ENCODE peak calls at places on chromosomes 6 and 20, in six cellular contexts. One of them, this sample, is unnamed. For H3K27me3 and H3K36me3, the result is how much of the 10 kb centered on the place peaks cover.

GRCh38 chr6:15255481-15256414 is 9.9 kb downstream of the JARID2 start:
- DNase-seq in CD4-positive, alpha-beta memory T cell: no peak
- DNase-seq in lung: no peak
- DNase-seq in CD8-positive, alpha-beta T cell: no peak
- DNase-seq in psoas muscle: no peak
- DNase-seq in prostate gland: no peak
- DNase-seq in this sample: no peak

GRCh38 chr6:140415266-140415665 is 1040.8 kb upstream of the CITED2 start:
- DNase-seq in CD4-positive, alpha-beta memory T cell: no peak
- DNase-seq in lung: no peak
- DNase-seq in CD8-positive, alpha-beta T cell: no peak
- DNase-seq in psoas muscle: no peak
- DNase-seq in prostate gland: no peak
- DNase-seq in this sample: peak

GRCh38 chr6:100846276-100846675 is 34.9 kb downstream of the ASCC3 start:
- DNase-seq in CD4-positive, alpha-beta memory T cell: no peak
- DNase-seq in lung: no peak
- DNase-seq in CD8-positive, alpha-beta T cell: no peak
- DNase-seq in psoas muscle: no peak
- DNase-seq in prostate gland: no peak
- DNase-seq in this sample: no peak

GRCh38 chr20:9996944-9997343 is 37.8 kb upstream of the ANKEF1 start:
- DNase-seq in CD4-positive, alpha-beta memory T cell: no peak
- DNase-seq in lung: no peak
- DNase-seq in CD8-positive, alpha-beta T cell: no peak
- DNase-seq in psoas muscle: no peak
- DNase-seq in prostate gland: no peak
- DNase-seq in this sample: no peak

GRCh38 chr6:27275025-27275956 is 27.8 kb downstream of the PRSS16 start:
- DNase-seq in CD4-positive, alpha-beta memory T cell: no peak
- DNase-seq in lung: no peak
- DNase-seq in CD8-positive, alpha-beta T cell: no peak
- DNase-seq in psoas muscle: no peak
- DNase-seq in prostate gland: no peak
- DNase-seq in this sample: peak

GRCh38 chr20:36421641-36422040 is 115.5 kb downstream of the DLGAP4 start:
- DNase-seq in CD4-positive, alpha-beta memory T cell: no peak
- DNase-seq in lung: no peak
- DNase-seq in CD8-positive, alpha-beta T cell: no peak
- DNase-seq in psoas muscle: no peak
- DNase-seq in prostate gland: no peak
- DNase-seq in this sample: no peak

GRCh38 chr6:118750143-118750542 is 98.8 kb upstream of the CEP85L start:
- DNase-seq in CD4-positive, alpha-beta memory T cell: no peak
- DNase-seq in lung: no peak
- DNase-seq in CD8-positive, alpha-beta T cell: no peak
- DNase-seq in psoas muscle: no peak
- DNase-seq in prostate gland: no peak
- DNase-seq in this sample: no peak

GRCh38 chr6:150267686-150268561 is 100.9 kb upstream of the IYD start:
- DNase-seq in CD4-positive, alpha-beta memory T cell: no peak
- DNase-seq in lung: no peak
- DNase-seq in CD8-positive, alpha-beta T cell: no peak
- DNase-seq in psoas muscle: peak
- DNase-seq in prostate gland: peak
- DNase-seq in this sample: no peak

GRCh38 chr6:6052216-6052615 is 45.5 kb upstream of the NRN1 start:
- DNase-seq in CD4-positive, alpha-beta memory T cell: no peak
- DNase-seq in lung: no peak
- DNase-seq in CD8-positive, alpha-beta T cell: no peak
- DNase-seq in psoas muscle: no peak
- DNase-seq in prostate gland: no peak
- DNase-seq in this sample: no peak

GRCh38 chr6:40393641-40394040 is 193.5 kb downstream of the LRFN2 start:
- DNase-seq in CD4-positive, alpha-beta memory T cell: no peak
- DNase-seq in lung: no peak
- DNase-seq in CD8-positive, alpha-beta T cell: no peak
- DNase-seq in psoas muscle: no peak
- DNase-seq in prostate gland: no peak
- DNase-seq in this sample: no peak

GRCh38 chr6:7157752-7158616 is 50.2 kb downstream of the RREB1 start:
- DNase-seq in CD4-positive, alpha-beta memory T cell: no peak
- DNase-seq in lung: no peak
- DNase-seq in CD8-positive, alpha-beta T cell: no peak
- DNase-seq in psoas muscle: no peak
- DNase-seq in prostate gland: no peak
- DNase-seq in this sample: no peak

GRCh38 chr20:5974531-5974930 is 24.1 kb downstream of the MCM8 start:
- DNase-seq in CD4-positive, alpha-beta memory T cell: no peak
- DNase-seq in lung: no peak
- DNase-seq in CD8-positive, alpha-beta T cell: no peak
- DNase-seq in psoas muscle: no peak
- DNase-seq in prostate gland: no peak
- DNase-seq in this sample: no peak

GRCh38 chr6:134238960-134239795 is 78.7 kb downstream of the SGK1 start:
- DNase-seq in CD4-positive, alpha-beta memory T cell: no peak
- DNase-seq in lung: no peak
- DNase-seq in CD8-positive, alpha-beta T cell: no peak
- DNase-seq in psoas muscle: no peak
- DNase-seq in prostate gland: no peak
- DNase-seq in this sample: no peak

GRCh38 chr20:26209171-26209941 is 512.7 kb upstream of the ZNF337 start:
- DNase-seq in CD4-positive, alpha-beta memory T cell: peak
- DNase-seq in lung: no peak
- DNase-seq in CD8-positive, alpha-beta T cell: peak
- DNase-seq in psoas muscle: peak
- DNase-seq in prostate gland: no peak
- DNase-seq in this sample: peak

GRCh38 chr20:57548177-57549058 is 12.5 kb upstream of the PCK1 start:
- DNase-seq in CD4-positive, alpha-beta memory T cell: no peak
- DNase-seq in lung: no peak
- DNase-seq in CD8-positive, alpha-beta T cell: no peak
- DNase-seq in psoas muscle: no peak
- DNase-seq in prostate gland: no peak
- DNase-seq in this sample: no peak

GRCh38 chr20:46169245-46170171 is 51.4 kb downstream of the CD40 start:
- DNase-seq in CD4-positive, alpha-beta memory T cell: no peak
- DNase-seq in lung: no peak
- DNase-seq in CD8-positive, alpha-beta T cell: no peak
- DNase-seq in psoas muscle: no peak
- DNase-seq in prostate gland: no peak
- DNase-seq in this sample: no peak

GRCh38 chr20:31849306-31849930 is 4.0 kb upstream of the FOXS1 start:
- DNase-seq in CD4-positive, alpha-beta memory T cell: no peak
- DNase-seq in lung: no peak
- DNase-seq in CD8-positive, alpha-beta T cell: no peak
- DNase-seq in psoas muscle: no peak
- DNase-seq in prostate gland: peak
- DNase-seq in this sample: peak

GRCh38 chr6:88365230-88365629 is 199.1 kb upstream of the CNR1 start:
- DNase-seq in CD4-positive, alpha-beta memory T cell: no peak
- DNase-seq in lung: no peak
- DNase-seq in CD8-positive, alpha-beta T cell: no peak
- DNase-seq in psoas muscle: no peak
- DNase-seq in prostate gland: no peak
- DNase-seq in this sample: no peak

GRCh38 chr20:2314759-2315439 is 19.1 kb downstream of the TGM3 start:
- DNase-seq in CD4-positive, alpha-beta memory T cell: no peak
- DNase-seq in lung: no peak
- DNase-seq in CD8-positive, alpha-beta T cell: no peak
- DNase-seq in psoas muscle: peak
- DNase-seq in prostate gland: no peak
- DNase-seq in this sample: no peak

GRCh38 chr6:142682985-142683384 is 262.0 kb downstream of the HIVEP2 start:
- DNase-seq in CD4-positive, alpha-beta memory T cell: no peak
- DNase-seq in lung: no peak
- DNase-seq in CD8-positive, alpha-beta T cell: no peak
- DNase-seq in psoas muscle: no peak
- DNase-seq in prostate gland: peak
- DNase-seq in this sample: no peak

GRCh38 chr20:17557675-17558006 is 12.2 kb upstream of the DSTN start:
- DNase-seq in CD4-positive, alpha-beta memory T cell: no peak
- DNase-seq in lung: peak
- DNase-seq in CD8-positive, alpha-beta T cell: no peak
- DNase-seq in psoas muscle: no peak
- DNase-seq in prostate gland: peak
- DNase-seq in this sample: no peak

GRCh38 chr20:59382326-59382725 is 81.9 kb downstream of the EDN3 start:
- DNase-seq in CD4-positive, alpha-beta memory T cell: no peak
- DNase-seq in lung: no peak
- DNase-seq in CD8-positive, alpha-beta T cell: no peak
- DNase-seq in psoas muscle: no peak
- DNase-seq in prostate gland: no peak
- DNase-seq in this sample: no peak

DNA sequence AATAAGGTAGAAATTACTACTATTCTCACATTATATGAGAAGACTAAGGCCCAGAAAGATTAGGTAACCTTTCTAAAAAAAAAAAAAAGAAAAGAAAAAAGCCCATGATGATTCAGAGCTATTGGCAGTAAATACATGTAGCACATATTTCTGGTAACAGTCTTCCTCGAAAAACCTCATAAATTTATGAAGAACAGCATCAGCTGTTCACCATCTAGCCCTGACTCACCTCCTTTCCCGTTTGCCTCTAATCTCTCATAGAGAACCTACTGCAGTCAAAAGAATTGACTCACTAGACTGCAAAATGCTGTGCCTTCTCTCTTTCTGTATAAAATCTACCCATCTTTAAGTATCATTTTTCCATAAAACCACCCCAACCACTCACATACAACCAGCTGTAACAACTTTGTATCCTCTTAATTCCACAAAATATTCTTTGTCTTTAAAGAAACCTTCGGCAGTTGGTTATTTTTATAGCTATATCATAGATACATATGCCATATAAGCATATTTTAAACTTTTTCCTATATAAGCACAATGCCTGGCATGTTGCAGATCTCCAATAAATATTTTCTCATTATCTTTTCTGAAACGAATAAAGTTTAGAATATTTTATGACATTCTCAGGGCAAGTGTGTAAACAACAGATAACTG is 152.7 kb upstream of the ENPP5 start:
- DNase-seq in CD4-positive, alpha-beta memory T cell: no peak
- DNase-seq in lung: no peak
- DNase-seq in CD8-positive, alpha-beta T cell: no peak
- DNase-seq in psoas muscle: no peak
- DNase-seq in prostate gland: no peak
- DNase-seq in this sample: no peak
- H3K4me3 ChIP-seq in CD4-positive, alpha-beta memory T cell: no peak
- H3K4me3 ChIP-seq in lung: no peak
- H3K4me3 ChIP-seq in CD8-positive, alpha-beta T cell: no peak
- H3K4me3 ChIP-seq in psoas muscle: no peak
- H3K4me3 ChIP-seq in prostate gland: no peak
- H3K4me3 ChIP-seq in this sample: no peak

GRCh38 chr6:30075094-30075986 is at the start of gene RNF39:
- DNase-seq in CD4-positive, alpha-beta memory T cell: no peak
- DNase-seq in lung: peak
- DNase-seq in CD8-positive, alpha-beta T cell: no peak
- DNase-seq in psoas muscle: no peak
- DNase-seq in prostate gland: peak
- DNase-seq in this sample: peak

GRCh38 chr6:30074331-30075093 is 1.1 kb downstream of the RNF39 start:
- DNase-seq in CD4-positive, alpha-beta memory T cell: no peak
- DNase-seq in lung: no peak
- DNase-seq in CD8-positive, alpha-beta T cell: no peak
- DNase-seq in psoas muscle: no peak
- DNase-seq in prostate gland: peak
- DNase-seq in this sample: peak

GRCh38 chr6:30075987-30076311 is 380 bp upstream of the RNF39 start:
- DNase-seq in CD4-positive, alpha-beta memory T cell: no peak
- DNase-seq in lung: no peak
- DNase-seq in CD8-positive, alpha-beta T cell: no peak
- DNase-seq in psoas muscle: no peak
- DNase-seq in prostate gland: peak
- DNase-seq in this sample: no peak

GRCh38 chr6:30076333-30076732 is 764 bp upstream of the RNF39 start:
- DNase-seq in CD4-positive, alpha-beta memory T cell: no peak
- DNase-seq in lung: no peak
- DNase-seq in CD8-positive, alpha-beta T cell: no peak
- DNase-seq in psoas muscle: no peak
- DNase-seq in prostate gland: no peak
- DNase-seq in this sample: peak

GRCh38 chr6:30077218-30077617 is 1.6 kb upstream of the RNF39 start:
- DNase-seq in CD4-positive, alpha-beta memory T cell: no peak
- DNase-seq in lung: no peak
- DNase-seq in CD8-positive, alpha-beta T cell: no peak
- DNase-seq in psoas muscle: no peak
- DNase-seq in prostate gland: no peak
- DNase-seq in this sample: no peak
- H3K27me3 ChIP-seq in CD4-positive, alpha-beta memory T cell: under half
- H3K27me3 ChIP-seq in lung: under half
- H3K27me3 ChIP-seq in CD8-positive, alpha-beta T cell: under half
- H3K27me3 ChIP-seq in psoas muscle: under half
- H3K27me3 ChIP-seq in prostate gland: under half
- H3K27me3 ChIP-seq in this sample: half or more

DNA sequence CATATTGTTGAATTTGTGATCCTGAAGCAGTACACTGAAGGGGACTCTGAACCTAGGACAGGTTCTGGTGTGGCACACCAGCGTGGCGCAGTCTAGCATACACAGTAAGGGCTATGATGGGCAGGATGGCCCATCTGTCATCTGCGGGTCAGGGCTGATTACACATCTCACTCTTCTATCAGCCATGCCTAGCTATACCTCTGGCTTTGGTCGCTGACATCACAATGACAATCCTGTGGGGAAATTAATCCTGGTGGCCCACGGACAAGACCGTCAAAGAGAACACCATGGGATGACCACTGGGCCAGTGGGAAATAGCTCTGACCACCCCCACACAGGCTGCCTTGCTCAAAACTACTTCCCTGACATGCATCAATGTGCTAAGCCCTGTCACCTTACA is 2.8 kb downstream of the SNHG17 start:
- DNase-seq in CD4-positive, alpha-beta memory T cell: no peak
- DNase-seq in lung: no peak
- DNase-seq in CD8-positive, alpha-beta T cell: no peak
- DNase-seq in psoas muscle: no peak
- DNase-seq in prostate gland: no peak
- DNase-seq in this sample: no peak
- H3K36me3 ChIP-seq in CD4-positive, alpha-beta memory T cell: half or more
- H3K36me3 ChIP-seq in lung: half or more
- H3K36me3 ChIP-seq in CD8-positive, alpha-beta T cell: under half
- H3K36me3 ChIP-seq in psoas muscle: half or more
- H3K36me3 ChIP-seq in prostate gland: under half
- H3K36me3 ChIP-seq in this sample: half or more

DNA sequence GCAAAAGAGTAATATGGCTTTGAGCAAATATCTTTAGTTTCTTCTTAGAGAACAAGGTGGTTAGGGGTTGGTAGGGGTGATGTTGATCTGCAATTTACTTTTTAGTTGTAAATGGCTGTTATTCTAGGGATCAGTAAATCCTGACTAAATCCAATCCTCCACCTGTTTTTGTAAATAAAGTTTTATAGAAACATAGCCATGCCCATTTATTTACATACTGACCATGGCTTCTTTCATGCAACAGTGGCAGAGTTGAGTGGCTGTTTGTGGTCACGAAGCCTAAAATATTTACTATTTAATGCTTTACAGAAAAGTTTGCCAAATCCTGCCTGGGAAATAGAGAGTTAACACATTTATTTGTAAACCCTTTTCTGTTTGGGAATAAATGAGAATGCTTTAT is 14.7 kb downstream of the HIVEP1 start:
- DNase-seq in CD4-positive, alpha-beta memory T cell: no peak
- DNase-seq in lung: no peak
- DNase-seq in CD8-positive, alpha-beta T cell: no peak
- DNase-seq in psoas muscle: no peak
- DNase-seq in prostate gland: no peak
- DNase-seq in this sample: no peak
- H3K4me3 ChIP-seq in CD4-positive, alpha-beta memory T cell: no peak
- H3K4me3 ChIP-seq in lung: no peak
- H3K4me3 ChIP-seq in CD8-positive, alpha-beta T cell: no peak
- H3K4me3 ChIP-seq in psoas muscle: no peak
- H3K4me3 ChIP-seq in prostate gland: no peak
- H3K4me3 ChIP-seq in this sample: no peak